ENCODE peak calls at places on chromosomes 6 and 20, in nine cellular contexts. J is right atrium auricular region, A is lung, W is PC-3, K is body of pancreas, S is upper lobe of right lung, E is heart right ventricle, Y is fibroblast of lung, I is tibial nerve. M is an unnamed sample.

GRCh38 chr6:131846023-131846663 is 38.3 kb downstream of the ENPP1 start:
- DNase-seq in W (no peak), Y (no peak), J (no peak), I (no peak), E (no peak), S (no peak), K (no peak), A (no peak), M (no peak)

GRCh38 chr20:257419-257818 is at the start of gene DEFB132:
- DNase-seq in Y (no peak), K (no peak), J (no peak), W (no peak), E (no peak), A (no peak), I (no peak), S (no peak), M (no peak)

GRCh38 chr6:11043961-11044711 is at the start of gene ELOVL2:
- DNase-seq in S (peak; percentile 66), A (no peak), W (peak; percentile 48), K (peak; percentile 59), Y (peak; percentile 54), J (no peak), E (peak; percentile 49), I (no peak), M (peak; percentile 62)

GRCh38 chr6:132734694-132735236 is 20.9 kb upstream of the VNN1 start:
- DNase-seq in A (no peak), I (no peak), J (no peak), Y (peak; percentile 10), E (no peak), W (peak; percentile 40), S (no peak), K (no peak), M (no peak)

GRCh38 chr6:149318581-149319286 is 1.2 kb downstream of the TAB2 start:
- DNase-seq in W (peak; percentile 18), Y (peak; percentile 39), A (no peak), E (no peak), S (no peak), I (no peak), K (no peak), J (no peak), M (peak; percentile 50)

GRCh38 chr20:46749164-46749563 is 39.7 kb downstream of the SLC2A10 start:
- DNase-seq in I (no peak), E (no peak), S (no peak), W (no peak), Y (no peak), A (no peak), J (no peak), K (no peak), M (no peak)

GRCh38 chr6:41878961-41879405 is 16.2 kb downstream of the USP49 start:
- DNase-seq in W (peak; percentile 65), S (no peak), K (no peak), A (no peak), I (no peak), E (no peak), J (no peak), Y (peak; percentile 74), M (peak; percentile 48)

GRCh38 chr6:104787305-104787704 is 72.4 kb downstream of the HACE1 start:
- DNase-seq in Y (no peak), K (no peak), E (no peak), S (no peak), J (no peak), I (no peak), A (no peak), W (no peak), M (no peak)

GRCh38 chr20:11716239-11716944 is 201.3 kb upstream of the BTBD3 start:
- DNase-seq in J (no peak), I (no peak), A (no peak), E (no peak), S (no peak), W (peak; percentile 61), K (no peak), Y (peak; percentile 94), M (peak; percentile 90)

GRCh38 chr6:124795879-124796838 is 166.1 kb upstream of the RNF217 start:
- DNase-seq in K (peak; percentile 7), S (no peak), Y (peak; percentile 20), I (no peak), A (no peak), J (no peak), W (peak; percentile 18), E (peak; percentile 19), M (no peak)

GRCh38 chr6:56450882-56451739 is 191.6 kb downstream of the DST start:
- DNase-seq in W (no peak), S (no peak), J (peak; percentile 75), I (no peak), E (peak; percentile 70), A (peak; percentile 39), K (peak; percentile 81), Y (peak; percentile 51), M (no peak)

GRCh38 chr6:167578371-167578901 is 248.3 kb upstream of the AFDN start:
- DNase-seq in Y (no peak), K (no peak), E (no peak), I (no peak), A (no peak), W (no peak), S (no peak), J (peak; percentile 52), M (no peak)

GRCh38 chr20:43938932-43939761 is 24.5 kb downstream of the TOX2 start:
- DNase-seq in S (peak; percentile 77), J (peak; percentile 72), K (peak; percentile 49), E (no peak), Y (peak; percentile 100), I (peak; percentile 21), A (peak; percentile 85), W (peak; percentile 99), M (peak; percentile 92)

GRCh38 chr6:163300838-163301237 is 113.7 kb upstream of the QKI start:
- DNase-seq in W (no peak), S (no peak), E (no peak), J (no peak), A (no peak), K (no peak), I (no peak), Y (no peak), M (no peak)

GRCh38 chr6:42769051-42769450 is 12.8 kb upstream of the BICRAL start:
- DNase-seq in Y (no peak), S (no peak), A (no peak), I (no peak), E (no peak), W (no peak), J (no peak), K (no peak), M (no peak)

GRCh38 chr20:25058051-25058796 is at the start of gene ACSS1:
- DNase-seq in Y (peak; percentile 27), A (peak; percentile 70), E (peak; percentile 80), K (peak; percentile 76), W (peak; percentile 31), J (no peak), S (peak; percentile 89), I (peak; percentile 43), M (peak; percentile 54)

GRCh38 chr20:59560588-59561227 is 43.6 kb upstream of the PHACTR3 start:
- DNase-seq in I (no peak), A (no peak), W (peak; percentile 42), J (no peak), Y (no peak), S (no peak), K (no peak), E (no peak), M (no peak)

GRCh38 chr6:157606516-157606915 is 216.5 kb upstream of the SNX9 start:
- DNase-seq in S (no peak), E (no peak), I (no peak), K (no peak), A (no peak), J (no peak), W (no peak), Y (no peak), M (no peak)
- H3K27ac ChIP-seq in S (no peak overlapping the region), E (no peak overlapping the region), I (no peak overlapping the region), K (no peak overlapping the region), A (no peak overlapping the region), J (no peak overlapping the region), W (no peak overlapping the region), Y (no peak overlapping the region), M (no peak overlapping the region)

DNA sequence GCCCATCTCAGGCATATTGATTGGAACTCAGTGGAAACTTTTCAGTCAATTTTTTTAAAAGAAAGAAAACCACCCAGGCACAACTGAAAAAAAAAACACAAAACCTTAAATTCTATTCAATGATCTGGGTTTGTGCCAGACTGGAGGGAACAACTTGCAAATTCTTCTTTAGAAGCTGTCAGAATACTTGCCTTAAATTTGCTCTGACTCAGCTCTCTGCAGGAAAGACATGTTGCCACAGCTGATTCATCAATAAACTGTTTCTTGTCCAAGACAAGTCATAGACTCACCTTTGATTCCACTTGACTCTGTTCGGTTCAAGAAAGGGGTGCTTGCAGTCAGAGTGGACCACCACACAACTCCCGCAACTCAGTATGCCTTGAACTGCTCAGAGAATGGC is 117.8 kb upstream of the F13A1 start:
- DNase-seq in A (no peak), J (no peak), W (peak; percentile 2), I (no peak), K (no peak), Y (no peak), E (no peak), S (no peak), M (no peak)
- H3K27ac ChIP-seq in A (no peak overlapping the region), J (no peak overlapping the region), W (no peak overlapping the region), I (no peak overlapping the region), K (no peak overlapping the region), Y (no peak overlapping the region), E (no peak overlapping the region), S (no peak overlapping the region), M (no peak overlapping the region)

DNA sequence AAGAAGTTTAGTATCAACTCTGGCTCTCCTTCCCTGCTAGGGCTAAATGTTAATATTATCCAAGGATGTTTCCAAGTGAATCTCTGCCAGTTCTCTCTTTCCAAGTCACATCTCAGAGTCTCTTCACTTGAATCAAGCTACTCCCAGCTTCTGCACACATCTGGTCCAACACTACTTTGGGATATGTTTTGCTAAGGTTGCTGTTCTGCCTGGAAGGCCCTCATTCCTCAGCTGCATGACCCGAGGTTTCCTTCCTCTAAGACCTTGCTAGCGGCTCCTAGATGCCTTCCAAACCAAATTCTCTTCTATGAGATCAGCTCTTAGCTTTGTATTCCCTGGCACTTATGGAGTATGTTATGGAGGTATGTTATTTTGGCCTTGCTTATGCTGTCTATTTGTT is 331.8 kb downstream of the GJA1 start:
- DNase-seq in J (no peak), K (no peak), S (no peak), Y (peak; percentile 37), W (no peak), A (no peak), I (no peak), E (no peak), M (no peak)
- H3K27ac ChIP-seq in J (no peak overlapping the region), K (no peak overlapping the region), S (no peak overlapping the region), Y (no peak overlapping the region), W (no peak overlapping the region), A (no peak overlapping the region), I (peak overlapping the region; percentile 43), E (peak overlapping the region; percentile 62), M (no peak overlapping the region)

DNA sequence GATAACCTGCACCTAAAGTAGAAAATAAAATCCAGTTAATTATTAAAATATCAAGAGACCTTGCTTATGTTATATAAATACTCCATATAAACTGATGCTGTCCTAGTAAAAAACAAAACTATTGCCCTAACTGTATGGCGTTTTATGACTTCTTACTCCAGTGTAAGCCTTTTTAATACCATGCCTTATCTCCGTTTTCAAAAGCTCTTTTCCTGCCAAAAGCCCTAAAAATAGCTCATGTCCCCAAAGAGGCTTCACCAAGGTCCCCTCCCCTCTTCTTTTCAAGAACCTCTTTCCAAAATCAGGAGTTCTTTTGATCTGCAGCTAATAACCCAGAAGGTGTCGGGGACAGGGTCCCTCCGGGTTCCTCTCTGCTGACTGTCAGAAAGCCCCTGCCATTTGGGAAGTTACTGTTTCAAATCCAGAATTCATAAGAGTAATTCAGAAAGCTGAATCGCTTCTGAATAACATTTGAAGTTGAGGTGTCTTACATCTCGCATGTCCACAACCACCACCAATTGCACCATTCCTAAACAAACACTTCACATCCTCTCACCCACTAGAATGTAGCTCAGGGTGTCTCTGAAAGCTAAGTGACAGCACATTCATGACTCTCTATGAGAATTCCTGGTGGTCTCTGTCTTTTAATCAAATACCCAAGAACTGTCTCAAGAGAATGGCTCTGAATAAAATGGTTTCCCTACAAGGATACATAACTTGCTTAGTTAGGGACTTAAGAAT is 13.3 kb downstream of the TASP1 start:
- DNase-seq in W (no peak), J (no peak), K (no peak), I (no peak), E (no peak), Y (no peak), S (no peak), A (no peak), M (no peak)
- H3K27ac ChIP-seq in W (no peak overlapping the region), J (no peak overlapping the region), K (no peak overlapping the region), I (no peak overlapping the region), E (no peak overlapping the region), Y (peak overlapping the region; percentile 14), S (no peak overlapping the region), A (no peak overlapping the region), M (no peak overlapping the region)